ENCODE peak calls at places on chromosomes 11 and 22, in five cellular contexts. T is effector memory CD4-positive, alpha-beta T cell; W is colonic mucosa; Z is spleen; F is CD4-positive, CD25-positive, alpha-beta regulatory T cell. J is an unnamed sample.

GRCh38 chr11:66006891-66007176 is 4.5 kb downstream of the BANF1 start:
- DNase-seq in T (no peak), W (no peak), Z (no peak), F (no peak), J (no peak)

GRCh38 chr22:30947163-30947820 is 21.3 kb downstream of the MORC2 start:
- DNase-seq in T (no peak), W (no peak), Z (no peak), F (no peak), J (no peak)

GRCh38 chr11:125376117-125376516 is 119.9 kb downstream of the FEZ1 start:
- DNase-seq in T (no peak), W (no peak), Z (peak; percentile 63), F (no peak), J (peak; percentile 67)

GRCh38 chr11:63608353-63609345 is 5.6 kb downstream of the PLAAT3 start:
- DNase-seq in T (no peak), W (no peak), Z (no peak), F (no peak), J (peak; percentile 14)

GRCh38 chr11:78967811-78968210 is 393.1 kb upstream of the NARS2 start:
- DNase-seq in T (no peak), W (no peak), Z (no peak), F (no peak), J (no peak)

GRCh38 chr11:120229451-120230424 is 10.2 kb upstream of the POU2F3 start:
- DNase-seq in T (no peak), W (no peak), Z (no peak), F (no peak), J (no peak)

GRCh38 chr22:39814899-39815298 is 78.7 kb downstream of the ENTHD1 start:
- DNase-seq in T (no peak), W (no peak), Z (no peak), F (no peak), J (no peak)

GRCh38 chr11:27558401-27558800 is 51.8 kb upstream of the LIN7C start:
- DNase-seq in T (no peak), W (no peak), Z (no peak), F (no peak), J (no peak)

GRCh38 chr22:24506802-24507438 is 11.8 kb downstream of the UPB1 start:
- DNase-seq in T (no peak), W (no peak), Z (no peak), F (no peak), J (no peak)

GRCh38 chr11:92969634-92970347 is at the start of gene MTNR1B:
- DNase-seq in T (no peak), W (no peak), Z (no peak), F (no peak), J (no peak)

GRCh38 chr11:19953909-19954308 is 206.4 kb downstream of the DBX1 start:
- DNase-seq in T (no peak), W (no peak), Z (no peak), F (no peak), J (no peak)

GRCh38 chr11:67572747-67573419 is 10.7 kb upstream of the GSTP1 start:
- DNase-seq in T (no peak), W (peak; percentile 64), Z (peak; percentile 78), F (no peak), J (peak; percentile 82)

GRCh38 chr11:30016588-30017363 is at the start of gene KCNA4:
- DNase-seq in T (no peak), W (no peak), Z (no peak), F (no peak), J (no peak)

GRCh38 chr11:112255075-112255739 is 5.5 kb downstream of the PLET1 start:
- DNase-seq in T (no peak), W (no peak), Z (no peak), F (no peak), J (no peak)

GRCh38 chr11:101620026-101620425 is 36.2 kb upstream of the TRPC6 start:
- DNase-seq in T (no peak), W (no peak), Z (no peak), F (no peak), J (no peak)
- H3K4me1 ChIP-seq in T (no peaks in the 10 kb centered on the region), W (no peaks in the 10 kb centered on the region), Z (no peaks in the 10 kb centered on the region), F (no peaks in the 10 kb centered on the region), J (no peaks in the 10 kb centered on the region)

DNA sequence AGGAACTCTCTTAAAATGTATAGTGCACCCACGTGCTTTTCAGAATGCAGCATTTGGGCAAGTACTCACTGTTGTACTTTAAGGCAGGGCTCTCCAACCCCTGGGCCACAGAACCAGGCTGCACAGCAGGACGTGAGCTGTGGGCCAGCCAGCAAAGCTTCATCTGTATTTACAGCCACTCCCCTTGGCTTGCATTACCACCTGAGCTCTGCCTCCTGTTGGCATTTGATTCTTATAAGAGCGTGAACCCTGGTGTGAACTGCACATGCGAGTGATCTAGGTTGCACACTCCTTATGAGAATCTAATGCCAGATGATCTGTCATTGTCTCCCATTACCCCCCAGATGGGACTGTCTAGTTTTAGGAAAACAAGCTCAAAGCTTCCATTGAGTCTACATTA is 3.0 kb downstream of the C11orf58 start:
- DNase-seq in T (no peak), W (no peak), Z (no peak), F (no peak), J (no peak)
- H3K4me3 ChIP-seq in T (no peak overlapping the region), W (no peak overlapping the region), Z (no peak overlapping the region), F (peak overlapping the region; percentile 71), J (no peak overlapping the region)

GRCh38 chr11:69641681-69642548 is 959 bp downstream of the CCND1 start:
- DNase-seq in T (no peak), W (peak; percentile 26), Z (peak; percentile 79), F (no peak), J (peak; percentile 61)
- H3K4me1 ChIP-seq in T (peaks cover 58% of the 10 kb centered on the region), W (peaks cover 40% of the 10 kb centered on the region), Z (peaks cover 60% of the 10 kb centered on the region), F (peaks cover 33% of the 10 kb centered on the region), J (no peaks in the 10 kb centered on the region)

GRCh38 chr11:2136209-2136951 is 2.8 kb downstream of the IGF2 start:
- DNase-seq in T (no peak), W (no peak), Z (no peak), F (no peak), J (no peak)
- H3K4me3 ChIP-seq in T (no peak overlapping the region), W (no peak overlapping the region), Z (no peak overlapping the region), F (no peak overlapping the region), J (peak overlapping the region; percentile 40)

GRCh38 chr11:44911031-44911814 is 39.5 kb downstream of the TP53I11 start:
- DNase-seq in T (peak; percentile 45), W (peak; percentile 91), Z (peak; percentile 86), F (peak; percentile 78), J (peak; percentile 92)

GRCh38 chr11:44910591-44910990 is 40.1 kb downstream of the TP53I11 start:
- DNase-seq in T (no peak), W (no peak), Z (no peak), F (no peak), J (no peak)

GRCh38 chr11:44914105-44914504 is 36.6 kb downstream of the TP53I11 start:
- DNase-seq in T (no peak), W (no peak), Z (no peak), F (no peak), J (no peak)

GRCh38 chr11:44913502-44913901 is 37.2 kb downstream of the TP53I11 start:
- DNase-seq in T (no peak), W (no peak), Z (no peak), F (no peak), J (no peak)

GRCh38 chr11:44912270-44912987 is 38.3 kb downstream of the TP53I11 start:
- DNase-seq in T (no peak), W (no peak), Z (no peak), F (no peak), J (no peak)
- H3K4me1 ChIP-seq in T (peaks cover 7% of the 10 kb centered on the region), W (no peaks in the 10 kb centered on the region), Z (peaks cover 44% of the 10 kb centered on the region), F (peaks cover 5% of the 10 kb centered on the region), J (peaks cover 15% of the 10 kb centered on the region)

J was measured in sigmoid colon.